ENCODE peak calls at places on chromosome 11, in six cellular contexts. M is left ventricle myocardium inferior, A is A549, W is retinal pigment epithelial cell, T is IMR-90, Y is epithelial cell of esophagus. S is an unnamed sample.

GRCh38 chr11:61782841-61783240 is 9.6 kb downstream of the TMEM258 start:
- DNase-seq in M (no peak), A (no peak), W (no peak), T (no peak), Y (peak; percentile 20), S (no peak)

GRCh38 chr11:123681007-123681406 is 26.6 kb upstream of the SCN3B start:
- DNase-seq in M (no peak), A (no peak), W (no peak), T (no peak), Y (no peak), S (no peak)

GRCh38 chr11:61695917-61696316 is 15.7 kb downstream of the DAGLA start:
- DNase-seq in M (peak; percentile 79), A (peak; percentile 83), W (peak; percentile 74), T (peak; percentile 81), Y (peak; percentile 87), S (peak; percentile 59)

GRCh38 chr11:77704029-77704428 is 66.4 kb upstream of the CLNS1A start:
- DNase-seq in M (no peak), A (no peak), W (no peak), T (no peak), Y (no peak), S (no peak)

GRCh38 chr11:28401446-28401845 is 293.3 kb downstream of the METTL15 start:
- DNase-seq in M (no peak), A (no peak), W (no peak), T (no peak), Y (no peak), S (no peak)

GRCh38 chr11:123145220-123145619 is 49.8 kb downstream of the CLMP start:
- DNase-seq in M (no peak), A (peak; percentile 94), W (peak; percentile 49), T (peak; percentile 87), Y (peak; percentile 85), S (peak; percentile 78)

GRCh38 chr11:59106363-59107336 is at the start of gene FAM111B:
- DNase-seq in M (peak; percentile 82), A (peak; percentile 89), W (peak; percentile 60), T (peak; percentile 91), Y (peak; percentile 95), S (peak; percentile 91)

GRCh38 chr11:22521226-22521625 is 104.4 kb downstream of the FANCF start:
- DNase-seq in M (no peak), A (no peak), W (peak; percentile 86), T (peak; percentile 48), Y (peak; percentile 72), S (no peak)

GRCh38 chr11:119460582-119460981 is 37.6 kb upstream of the THY1 start:
- DNase-seq in M (no peak), A (no peak), W (peak; percentile 48), T (peak; percentile 97), Y (no peak), S (peak; percentile 95)

GRCh38 chr11:115676768-115677167 is 172.6 kb upstream of the CADM1 start:
- DNase-seq in M (no peak), A (no peak), W (no peak), T (peak; percentile 81), Y (no peak), S (no peak)

GRCh38 chr11:36214484-36214883 is 74.7 kb downstream of the COMMD9 start:
- DNase-seq in M (no peak), A (no peak), W (no peak), T (no peak), Y (peak; percentile 97), S (no peak)

GRCh38 chr11:12243511-12243910 is 133.1 kb downstream of the MICAL2 start:
- DNase-seq in M (no peak), A (no peak), W (no peak), T (no peak), Y (no peak), S (no peak)

GRCh38 chr11:44948155-44948554 is 2.5 kb downstream of the TP53I11 start:
- DNase-seq in M (no peak), A (no peak), W (no peak), T (no peak), Y (no peak), S (no peak)

GRCh38 chr11:60756307-60757032 is at the start of gene MS4A15:
- DNase-seq in M (no peak), A (peak; percentile 41), W (peak; percentile 9), T (no peak), Y (peak; percentile 30), S (peak; percentile 2)

GRCh38 chr11:121437018-121437685 is 15.0 kb upstream of the SORL1 start:
- DNase-seq in M (no peak), A (no peak), W (no peak), T (peak; percentile 12), Y (peak; percentile 88), S (peak; percentile 45)

GRCh38 chr11:12598330-12599256 is 75.6 kb upstream of the TEAD1 start:
- DNase-seq in M (no peak), A (no peak), W (no peak), T (peak; percentile 59), Y (peak; percentile 14), S (no peak)

GRCh38 chr11:581752-582151 is 5.5 kb downstream of the PHRF1 start:
- DNase-seq in M (no peak), A (no peak), W (no peak), T (no peak), Y (no peak), S (no peak)

GRCh38 chr11:105884436-105884835 is 137.6 kb downstream of the MSANTD4 start:
- DNase-seq in M (no peak), A (no peak), W (no peak), T (no peak), Y (no peak), S (no peak)

GRCh38 chr11:35006389-35007128 is 90.1 kb downstream of the PDHX start:
- DNase-seq in M (no peak), A (no peak), W (no peak), T (peak; percentile 37), Y (no peak), S (no peak)

GRCh38 chr11:133927690-133928627 is 28.8 kb downstream of the IGSF9B start:
- DNase-seq in M (peak; percentile 59), A (peak; percentile 73), W (no peak), T (peak; percentile 39), Y (peak; percentile 42), S (peak; percentile 63)
- TF ChIP-seq CTCF in M (peak; percentile 92), A (peak; percentile 50), W (peak; percentile 96), T (peak; percentile 81), Y (peak; percentile 92), S (peak; percentile 93)

GRCh38 chr11:71372693-71373657 is 75.2 kb downstream of the DHCR7 start:
- DNase-seq in M (no peak), A (peak; percentile 30), W (no peak), T (peak; percentile 50), Y (peak; percentile 42), S (peak; percentile 56)
- H3K4me3 ChIP-seq in M (no peak overlapping the region), A (no peak overlapping the region), W (no peak overlapping the region), T (no peak overlapping the region), Y (no peak overlapping the region), S (no peak overlapping the region)

GRCh38 chr11:125423247-125423849 is 72.7 kb downstream of the FEZ1 start:
- DNase-seq in M (no peak), A (peak; percentile 25), W (no peak), T (no peak), Y (peak; percentile 15), S (no peak)
- TF ChIP-seq CTCF in M (peak; percentile 41), A (peak; percentile 35), W (peak; percentile 67), T (peak; percentile 24), Y (peak; percentile 42), S (peak; percentile 27)

GRCh38 chr11:38461751-38462150 is 1863.7 kb upstream of the RAG2 start:
- DNase-seq in M (peak; percentile 21), A (no peak), W (no peak), T (no peak), Y (no peak), S (no peak)
- H3K4me3 ChIP-seq in M (no peak overlapping the region), A (no peak overlapping the region), W (no peak overlapping the region), T (no peak overlapping the region), Y (no peak overlapping the region), S (no peak overlapping the region)

GRCh38 chr11:8833568-8834275 is 77.3 kb upstream of the AKIP1 start:
- DNase-seq in M (no peak), A (no peak), W (no peak), T (peak; percentile 74), Y (peak; percentile 89), S (no peak)
- TF ChIP-seq CTCF in M (no peak), A (no peak), W (no peak), T (no peak), Y (no peak), S (no peak)

DNA sequence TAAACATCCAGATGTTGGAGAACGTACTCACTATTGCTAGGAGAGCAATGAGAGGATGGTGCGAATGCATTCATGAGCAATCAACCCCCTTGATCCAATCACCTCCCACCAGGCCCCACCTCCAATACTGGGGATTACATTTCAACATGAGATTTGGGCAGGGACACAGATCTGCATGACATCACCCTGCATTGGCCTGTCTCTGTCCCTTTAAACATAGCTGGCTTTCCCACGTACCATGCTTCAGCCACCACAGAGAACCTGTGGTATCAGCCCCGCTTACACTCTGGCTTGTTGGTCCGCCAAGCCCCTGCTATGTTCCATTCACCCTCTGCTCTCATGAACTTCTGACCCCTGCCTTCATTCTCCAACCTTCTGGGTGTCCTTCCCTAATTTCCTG is 157.5 kb upstream of the E2F8 start:
- DNase-seq in M (no peak), A (no peak), W (no peak), T (peak; percentile 19), Y (no peak), S (no peak)
- H3K4me3 ChIP-seq in M (no peak overlapping the region), A (no peak overlapping the region), W (no peak overlapping the region), T (no peak overlapping the region), Y (no peak overlapping the region), S (no peak overlapping the region)

DNA sequence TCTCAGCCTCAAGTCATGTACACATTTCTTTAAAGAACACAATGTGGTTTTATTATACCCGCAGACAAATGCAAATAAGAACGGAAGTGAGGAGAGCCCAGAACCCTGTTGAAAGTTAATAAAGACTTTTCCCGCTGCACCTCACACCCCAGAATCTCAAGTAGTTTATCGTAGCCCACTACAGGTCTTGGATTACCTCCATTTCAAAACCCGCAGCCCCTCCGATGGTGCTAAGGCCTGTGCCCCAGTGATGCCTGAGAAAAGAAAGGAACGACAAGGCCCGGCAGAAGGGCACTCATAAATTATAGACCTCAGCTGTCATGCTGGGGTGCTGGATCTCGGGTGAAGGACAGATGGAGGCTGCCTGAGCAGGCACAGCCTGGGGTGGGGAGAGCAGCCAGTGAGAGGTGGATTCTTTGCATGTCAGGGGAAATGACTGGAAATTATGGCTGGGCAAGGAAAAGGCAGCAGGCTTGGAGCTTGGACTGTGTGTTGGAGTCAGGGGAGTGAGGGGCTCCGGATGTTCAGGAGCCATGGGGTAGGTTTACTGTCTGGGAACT is 354.1 kb downstream of the NTM start:
- DNase-seq in M (no peak), A (no peak), W (no peak), T (no peak), Y (no peak), S (no peak)
- TF ChIP-seq CTCF in M (no peak), A (no peak), W (no peak), T (no peak), Y (no peak), S (no peak)

DNA sequence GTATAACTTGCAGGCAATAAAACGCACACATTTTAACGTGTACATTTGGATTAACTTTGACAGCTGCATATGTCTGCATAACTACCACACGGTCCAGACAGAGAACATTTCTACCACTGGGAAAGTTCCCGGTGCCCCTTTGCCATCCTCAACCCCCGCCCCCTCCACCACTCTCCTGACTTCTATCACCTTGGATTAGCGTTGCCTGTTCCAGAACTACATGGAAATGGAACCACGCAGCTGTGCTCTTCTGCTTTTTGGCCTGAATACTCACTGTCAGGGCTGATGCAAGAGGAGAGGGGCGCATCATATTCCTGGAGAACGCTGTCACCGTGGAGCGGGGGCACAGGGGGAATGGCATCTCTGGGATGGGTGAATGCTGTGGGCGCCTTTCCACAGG is 62.1 kb downstream of the LRP5 start:
- DNase-seq in M (no peak), A (no peak), W (no peak), T (peak; percentile 15), Y (no peak), S (no peak)
- H3K4me3 ChIP-seq in M (peak overlapping the region; percentile 34), A (no peak overlapping the region), W (no peak overlapping the region), T (no peak overlapping the region), Y (no peak overlapping the region), S (no peak overlapping the region)